ENCODE peak calls at places on chromosomes 1 and 21, in five cellular contexts. V is colonic mucosa; S is naive thymus-derived CD4-positive, alpha-beta T cell; M is psoas muscle; U is neuronal stem cell. E is an unnamed sample.

GRCh38 chr1:10941891-10942541 is 70.4 kb upstream of the TARDBP start:
- DNase-seq in V (peak; percentile 73), S (peak; percentile 64), M (peak; percentile 65), U (peak; percentile 67), E (no peak)

GRCh38 chr1:221230605-221231004 is 351.4 kb downstream of the HLX start:
- DNase-seq in V (no peak), S (no peak), M (no peak), U (no peak), E (no peak)

GRCh38 chr1:10795305-10796021 is 983 bp downstream of the CASZ1 start:
- DNase-seq in V (peak; percentile 42), S (no peak), M (no peak), U (no peak), E (peak; percentile 57)

GRCh38 chr1:101039245-101039644 is 13.7 kb upstream of the DPH5 start:
- DNase-seq in V (no peak), S (no peak), M (no peak), U (no peak), E (no peak)

GRCh38 chr1:168234846-168235547 is 9.2 kb downstream of the SFT2D2 start:
- DNase-seq in V (no peak), S (peak; percentile 20), M (no peak), U (no peak), E (peak; percentile 41)

GRCh38 chr1:114105401-114105979 is 48.2 kb downstream of the SYT6 start:
- DNase-seq in V (no peak), S (no peak), M (no peak), U (no peak), E (no peak)

GRCh38 chr1:244850099-244850852 is 14.1 kb downstream of the HNRNPU start:
- DNase-seq in V (no peak), S (no peak), M (no peak), U (no peak), E (peak; percentile 67)

GRCh38 chr1:33329600-33330305 is 8.9 kb upstream of the A3GALT2 start:
- DNase-seq in V (no peak), S (no peak), M (no peak), U (no peak), E (no peak)

GRCh38 chr1:38242506-38242905 is 195.9 kb upstream of the POU3F1 start:
- DNase-seq in V (no peak), S (no peak), M (no peak), U (no peak), E (no peak)

GRCh38 chr1:78101514-78101913 is 55.7 kb downstream of the GIPC2 start:
- DNase-seq in V (peak; percentile 62), S (no peak), M (no peak), U (no peak), E (peak; percentile 70)

GRCh38 chr21:27572681-27573080 is 605.8 kb upstream of the ADAMTS5 start:
- DNase-seq in V (no peak), S (no peak), M (no peak), U (no peak), E (no peak)

GRCh38 chr1:189696297-189696696 is 781.4 kb downstream of the BRINP3 start:
- DNase-seq in V (no peak), S (no peak), M (no peak), U (no peak), E (no peak)

GRCh38 chr1:55305735-55306134 is 90.6 kb upstream of the USP24 start:
- DNase-seq in V (no peak), S (no peak), M (no peak), U (no peak), E (no peak)

GRCh38 chr1:227583354-227583753 is 20.0 kb downstream of the ZNF678 start:
- DNase-seq in V (no peak), S (no peak), M (no peak), U (no peak), E (no peak)

GRCh38 chr1:2231667-2232254 is 3.6 kb downstream of the SKI start:
- DNase-seq in V (peak; percentile 85), S (peak; percentile 74), M (peak; percentile 88), U (no peak), E (peak; percentile 88)

DNA sequence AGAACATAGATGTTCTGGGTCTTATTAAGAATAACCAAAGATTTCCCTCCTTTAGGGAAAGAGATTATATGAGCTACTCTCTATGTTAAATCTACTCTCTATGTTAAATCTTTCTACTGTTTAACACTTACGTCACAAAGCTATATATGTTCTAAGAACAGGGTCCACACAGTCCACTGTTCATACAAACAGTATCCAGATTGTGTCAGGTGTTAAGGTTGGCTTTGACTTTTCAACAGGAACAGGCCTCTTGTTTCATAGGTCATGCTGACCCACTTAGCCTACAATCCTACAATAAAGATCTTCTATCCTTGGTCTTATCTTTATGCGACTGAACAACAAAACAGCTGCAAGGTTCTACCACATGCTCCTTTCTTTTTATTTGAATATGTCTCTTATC is 135.0 kb downstream of the LTN1 start:
- DNase-seq in V (no peak), S (no peak), M (no peak), U (no peak), E (no peak)
- H3K27me3 ChIP-seq in V (no peaks in the 10 kb centered on the region), S (no peaks in the 10 kb centered on the region), M (no peaks in the 10 kb centered on the region), U (no peaks in the 10 kb centered on the region), E (no peaks in the 10 kb centered on the region)

GRCh38 chr1:96634863-96635262 is 86.7 kb upstream of the PTBP2 start:
- DNase-seq in V (no peak), S (no peak), M (no peak), U (no peak), E (no peak)

GRCh38 chr1:96632045-96632664 is 89.4 kb upstream of the PTBP2 start:
- DNase-seq in V (no peak), S (no peak), M (no peak), U (no peak), E (no peak)

GRCh38 chr1:96633695-96634094 is 87.9 kb upstream of the PTBP2 start:
- DNase-seq in V (no peak), S (no peak), M (no peak), U (no peak), E (no peak)
- H3K4me3 ChIP-seq in V (no peak overlapping the region), S (no peak overlapping the region), M (no peak overlapping the region), U (no peak overlapping the region), E (no peak overlapping the region)

GRCh38 chr1:41370225-41370624 is 9.0 kb downstream of the FOXO6 start:
- DNase-seq in V (no peak), S (no peak), M (no peak), U (no peak), E (no peak)

GRCh38 chr1:41372600-41372993 is 11.4 kb downstream of the FOXO6 start:
- DNase-seq in V (no peak), S (no peak), M (no peak), U (no peak), E (no peak)

GRCh38 chr1:41370756-41371420 is 9.7 kb downstream of the FOXO6 start:
- DNase-seq in V (no peak), S (no peak), M (no peak), U (no peak), E (no peak)

GRCh38 chr1:41373373-41373772 is 12.1 kb downstream of the FOXO6 start:
- DNase-seq in V (no peak), S (no peak), M (no peak), U (no peak), E (no peak)

DNA sequence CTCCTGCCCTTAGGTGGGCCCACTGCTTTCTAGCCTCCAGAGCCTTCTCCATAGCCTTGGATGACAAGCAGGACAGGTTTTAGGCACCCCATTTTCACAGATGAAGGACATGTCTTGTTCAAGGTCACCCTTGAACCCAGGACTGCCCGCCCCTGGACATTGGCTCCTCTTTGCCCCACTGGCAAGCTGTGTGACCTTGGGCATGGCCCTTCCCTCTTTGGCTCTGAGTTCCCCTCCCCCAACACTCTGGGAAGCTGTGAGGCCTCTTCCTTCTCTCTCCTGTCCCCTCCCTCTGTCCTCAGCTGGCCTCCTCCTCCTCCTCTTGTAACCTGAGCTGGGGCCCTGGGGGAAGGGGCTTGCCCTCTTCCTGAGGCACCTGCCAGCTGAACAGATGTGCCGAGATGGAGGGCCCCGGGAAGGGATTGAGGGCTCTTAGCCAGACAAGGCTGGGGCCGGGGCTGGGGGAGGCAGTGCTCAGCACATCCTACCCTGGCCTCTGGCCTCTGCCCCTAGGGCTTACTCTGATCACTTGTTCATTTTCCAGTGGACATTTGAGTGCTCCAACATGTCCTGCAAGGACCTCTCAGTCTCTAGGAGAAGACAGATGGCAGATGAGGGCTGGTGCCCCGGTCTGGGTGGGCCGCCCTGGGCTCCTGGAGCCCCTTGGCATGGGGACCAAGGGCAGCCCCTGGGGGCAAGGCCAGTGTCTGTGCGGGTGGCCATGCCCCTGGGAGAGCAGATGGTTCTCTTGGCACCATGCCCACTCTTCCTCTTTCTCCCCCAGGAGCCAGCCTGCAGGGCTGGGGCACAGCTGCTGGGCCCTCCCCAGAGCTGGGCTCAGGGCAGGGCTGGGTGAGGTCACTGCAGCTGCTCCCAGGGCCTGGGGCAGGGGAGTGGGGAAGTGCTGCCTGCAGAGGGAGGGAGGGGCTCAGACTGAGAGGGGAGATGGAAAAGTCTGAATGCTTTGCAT is 10.7 kb downstream of the FOXO6 start:
- DNase-seq in V (peak; percentile 31), S (no peak), M (peak; percentile 37), U (no peak), E (peak; percentile 36)
- H3K27me3 ChIP-seq in V (peaks cover 1% of the 10 kb centered on the region), S (peaks cover 9% of the 10 kb centered on the region), M (no peaks in the 10 kb centered on the region), U (peaks cover 58% of the 10 kb centered on the region), E (peaks cover 4% of the 10 kb centered on the region)

GRCh38 chr1:145908653-145909052 is 1.2 kb downstream of the ITGA10 start:
- DNase-seq in V (no peak), S (no peak), M (no peak), U (no peak), E (no peak)
- H3K4me3 ChIP-seq in V (no peak overlapping the region), S (no peak overlapping the region), M (no peak overlapping the region), U (no peak overlapping the region), E (no peak overlapping the region)

GRCh38 chr1:181516706-181517105 is 33.4 kb downstream of the CACNA1E start:
- DNase-seq in V (no peak), S (no peak), M (no peak), U (no peak), E (no peak)
- H3K27me3 ChIP-seq in V (no peaks in the 10 kb centered on the region), S (no peaks in the 10 kb centered on the region), M (no peaks in the 10 kb centered on the region), U (no peaks in the 10 kb centered on the region), E (peaks cover 2% of the 10 kb centered on the region)

GRCh38 chr1:236978740-236979139 is 25.5 kb downstream of the MT1HL1 start:
- DNase-seq in V (no peak), S (no peak), M (no peak), U (no peak), E (no peak)

GRCh38 chr1:236979149-236979890 is 24.9 kb downstream of the MT1HL1 start:
- DNase-seq in V (no peak), S (no peak), M (no peak), U (no peak), E (no peak)

GRCh38 chr1:236980673-236981072 is 23.6 kb downstream of the MT1HL1 start:
- DNase-seq in V (no peak), S (no peak), M (no peak), U (no peak), E (no peak)

GRCh38 chr1:236975461-236975860 is 28.8 kb downstream of the MT1HL1 start:
- DNase-seq in V (no peak), S (no peak), M (no peak), U (no peak), E (no peak)
- H3K4me3 ChIP-seq in V (no peak overlapping the region), S (no peak overlapping the region), M (no peak overlapping the region), U (no peak overlapping the region), E (no peak overlapping the region)

DNA sequence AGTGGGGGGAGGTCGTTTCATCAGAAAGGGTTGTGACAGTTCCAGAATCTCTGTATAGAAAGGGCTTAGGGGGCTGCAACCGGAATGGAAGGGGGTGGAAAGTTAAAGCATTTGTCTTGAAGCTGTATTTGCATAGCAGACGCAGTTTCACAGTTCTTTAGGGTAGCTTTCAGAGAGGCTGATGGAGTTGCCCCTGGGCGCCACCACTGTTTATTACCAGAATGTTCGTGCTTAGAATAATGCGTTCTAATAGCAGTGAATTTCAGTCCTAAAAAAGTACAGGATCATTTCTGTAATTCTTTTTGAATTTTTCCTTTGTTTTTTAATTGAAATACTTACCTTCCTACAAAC is 1.3 kb downstream of the EXO1 start:
- DNase-seq in V (no peak), S (no peak), M (no peak), U (no peak), E (no peak)
- H3K27me3 ChIP-seq in V (no peaks in the 10 kb centered on the region), S (no peaks in the 10 kb centered on the region), M (no peaks in the 10 kb centered on the region), U (no peaks in the 10 kb centered on the region), E (no peaks in the 10 kb centered on the region)